ENCODE peak calls at places on chromosomes 12 and 14, in six cellular contexts. D, J, U, N, C and Q are unnamed samples.

GRCh38 chr12:109998241-109998903 is 858 bp upstream of the ANKRD13A start:
- DNase-seq in D (peak), J (peak), U (no peak), N (no peak), C (no peak), Q (no peak)

GRCh38 chr14:24673059-24673458 is 39.1 kb upstream of the GZMB start:
- DNase-seq in D (no peak), J (peak), U (no peak), N (no peak), C (no peak), Q (no peak)

GRCh38 chr12:46915861-46916260 is 90.1 kb upstream of the SLC38A4 start:
- DNase-seq in D (no peak), J (no peak), U (no peak), N (no peak), C (no peak), Q (no peak)

GRCh38 chr14:90332271-90332584 is 487 bp upstream of the NRDE2 start:
- DNase-seq in D (no peak), J (no peak), U (no peak), N (no peak), C (no peak), Q (no peak)

GRCh38 chr12:132777614-132778013 is 16.0 kb upstream of the ANKLE2 start:
- DNase-seq in D (no peak), J (no peak), U (no peak), N (no peak), C (no peak), Q (no peak)

GRCh38 chr12:15584366-15585041 is 204.7 kb downstream of the EPS8 start:
- DNase-seq in D (no peak), J (peak), U (no peak), N (no peak), C (no peak), Q (no peak)

GRCh38 chr14:56660677-56661389 is 81.2 kb downstream of the TMEM260 start:
- DNase-seq in D (no peak), J (no peak), U (no peak), N (no peak), C (no peak), Q (no peak)

GRCh38 chr12:80778005-80778541 is 61.4 kb downstream of the MYF5 start:
- DNase-seq in D (no peak), J (peak), U (no peak), N (peak), C (peak), Q (no peak)

GRCh38 chr12:75954076-75954475 is 77.5 kb downstream of the PHLDA1 start:
- DNase-seq in D (no peak), J (no peak), U (no peak), N (no peak), C (peak), Q (no peak)

GRCh38 chr14:29166507-29166906 is 399.9 kb downstream of the FOXG1 start:
- DNase-seq in D (no peak), J (peak), U (no peak), N (no peak), C (no peak), Q (no peak)

GRCh38 chr12:51262758-51263177 is 7.4 kb downstream of the SMAGP start:
- DNase-seq in D (peak), J (peak), U (peak), N (no peak), C (peak), Q (no peak)

GRCh38 chr12:131806654-131807053 is 21.5 kb upstream of the MMP17 start:
- DNase-seq in D (no peak), J (no peak), U (no peak), N (no peak), C (no peak), Q (no peak)

GRCh38 chr14:35534884-35535793 is 1.2 kb downstream of the INSM2 start:
- DNase-seq in D (peak), J (peak), U (peak), N (peak), C (peak), Q (no peak)

GRCh38 chr12:10094648-10095047 is 4.1 kb downstream of the CLEC1A start:
- DNase-seq in D (no peak), J (no peak), U (no peak), N (no peak), C (no peak), Q (no peak)

GRCh38 chr12:52258335-52258901 is 16.0 kb upstream of the KRT86 start:
- DNase-seq in D (peak), J (no peak), U (no peak), N (no peak), C (no peak), Q (no peak)

DNA sequence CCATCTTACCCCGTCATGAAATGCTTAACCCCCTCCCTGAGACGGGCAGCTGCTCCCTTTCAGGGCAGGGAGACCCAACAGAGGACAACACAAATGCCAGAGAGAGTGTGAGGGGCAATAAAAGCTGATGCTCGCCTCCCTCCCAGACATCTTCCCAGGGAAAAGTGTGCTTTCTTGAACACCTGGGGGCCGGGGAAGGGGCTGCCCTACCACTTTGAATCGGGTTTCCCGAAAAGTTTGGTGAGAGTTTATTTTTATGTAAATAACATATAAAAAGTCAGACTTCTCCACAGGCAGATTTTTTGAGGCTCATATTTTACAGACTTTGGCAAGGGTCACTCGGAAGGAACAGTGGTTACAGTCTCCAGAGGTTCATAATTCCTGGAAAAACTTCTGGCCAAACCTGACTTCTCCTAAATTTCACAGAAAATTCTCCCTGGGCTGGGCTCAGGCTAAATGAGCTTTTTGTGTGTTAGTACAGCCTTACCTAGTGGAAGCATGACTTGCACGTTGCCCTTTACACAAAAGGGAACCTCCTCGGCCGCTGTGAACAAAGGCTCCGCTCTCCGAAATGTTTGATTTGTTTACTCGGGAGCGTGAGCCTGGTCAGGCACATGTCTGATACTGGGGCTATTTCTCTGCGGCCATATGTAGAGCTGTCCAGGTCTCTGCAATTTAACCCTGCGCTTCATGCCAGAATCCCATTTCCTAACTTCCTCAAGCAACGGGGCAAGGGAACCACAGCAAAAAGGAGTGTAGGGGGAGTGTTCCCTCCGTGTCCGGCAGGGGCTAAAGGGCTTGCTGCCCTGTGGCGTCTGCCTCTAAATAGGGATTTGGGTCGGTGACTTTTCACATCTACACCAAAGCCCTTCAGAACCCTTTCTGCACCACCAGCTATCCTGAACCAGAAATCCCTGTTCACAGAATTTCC is 3.4 kb downstream of the RTL1 start:
- DNase-seq in D (no peak), J (no peak), U (peak), N (no peak), C (no peak), Q (no peak)
- TF ChIP-seq CTCF in D (no peak), J (no peak), U (no peak), N (no peak), C (no peak), Q (no peak)

DNA sequence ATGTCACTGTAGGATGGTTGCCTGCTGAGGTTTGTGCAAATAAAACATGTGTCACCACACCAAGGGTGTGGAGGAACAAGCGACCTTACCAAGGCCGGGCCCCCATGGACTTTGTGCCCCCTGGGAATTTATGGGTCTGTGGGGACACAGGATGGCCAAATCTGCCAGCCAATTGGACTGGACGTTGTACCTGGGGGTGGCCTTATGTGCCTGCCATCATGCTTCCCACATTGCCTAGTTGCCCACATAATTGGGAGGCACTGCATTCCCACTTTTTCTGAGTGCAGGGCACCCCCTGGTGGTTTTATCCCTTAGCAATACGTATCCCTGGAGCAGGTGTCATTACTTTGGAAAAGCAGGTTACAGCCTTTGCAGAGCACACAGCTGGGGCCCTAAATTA is 92.6 kb upstream of the TMPO start:
- DNase-seq in D (no peak), J (no peak), U (no peak), N (no peak), C (peak), Q (no peak)
- TF ChIP-seq CTCF in D (peak), J (no peak), U (no peak), N (no peak), C (peak), Q (no peak)

GRCh38 chr14:31300296-31300695 is 92.7 kb upstream of the HECTD1 start:
- DNase-seq in D (no peak), J (no peak), U (no peak), N (no peak), C (no peak), Q (no peak)
- TF ChIP-seq CTCF in D (peak), J (no peak), U (no peak), N (no peak), C (no peak), Q (no peak)

GRCh38 chr12:40107098-40107802 is 1.4 kb upstream of the SLC2A13 start:
- DNase-seq in D (peak), J (peak), U (peak), N (peak), C (peak), Q (peak)

GRCh38 chr12:40106655-40107054 is 774 bp upstream of the SLC2A13 start:
- DNase-seq in D (no peak), J (no peak), U (no peak), N (no peak), C (no peak), Q (no peak)

GRCh38 chr12:40106202-40106533 is 287 bp upstream of the SLC2A13 start:
- DNase-seq in D (no peak), J (no peak), U (no peak), N (no peak), C (no peak), Q (no peak)

GRCh38 chr12:40105515-40106201 is at the start of gene SLC2A13:
- DNase-seq in D (peak), J (peak), U (peak), N (peak), C (peak), Q (peak)

GRCh38 chr12:40107803-40108620 is 2.1 kb upstream of the SLC2A13 start:
- DNase-seq in D (no peak), J (peak), U (peak), N (no peak), C (peak), Q (no peak)
- TF ChIP-seq CTCF in D (no peak), J (no peak), U (no peak), N (no peak), C (no peak), Q (no peak)